ENCODE peak calls at places on chromosome 5, in five cellular contexts. C, L, Z, K and Q are unnamed samples. For H3K27me3 and H3K4me1, the result is how much of the 10 kb centered on the place peaks cover.

GRCh38 chr5:135242021-135242480 is 157.0 kb downstream of the MACROH2A1 start:
- DNase-seq in C (no peak), L (no peak), Z (peak), K (no peak), Q (no peak)

GRCh38 chr5:118723021-118723338 is 265.4 kb downstream of the DTWD2 start:
- DNase-seq in C (no peak), L (no peak), Z (no peak), K (no peak), Q (no peak)

GRCh38 chr5:169763437-169764301 is 126.6 kb downstream of the DOCK2 start:
- DNase-seq in C (no peak), L (no peak), Z (peak), K (no peak), Q (no peak)

GRCh38 chr5:146947181-146947941 is 68.8 kb upstream of the PPP2R2B start:
- DNase-seq in C (no peak), L (no peak), Z (peak), K (peak), Q (peak)

GRCh38 chr5:157816682-157817268 is 42.2 kb downstream of the CLINT1 start:
- DNase-seq in C (no peak), L (no peak), Z (peak), K (no peak), Q (no peak)

GRCh38 chr5:135739383-135739961 is 95.0 kb upstream of the SLC25A48 start:
- DNase-seq in C (no peak), L (no peak), Z (peak), K (no peak), Q (no peak)

GRCh38 chr5:463301-463700 is 20.3 kb downstream of the EXOC3 start:
- DNase-seq in C (peak), L (no peak), Z (no peak), K (no peak), Q (no peak)

GRCh38 chr5:142795246-142795645 is 25.1 kb downstream of the ARHGAP26 start:
- DNase-seq in C (no peak), L (no peak), Z (no peak), K (no peak), Q (no peak)

GRCh38 chr5:98308231-98308630 is 465.2 kb upstream of the RGMB start:
- DNase-seq in C (no peak), L (no peak), Z (no peak), K (no peak), Q (no peak)

GRCh38 chr5:40688127-40688756 is 8.5 kb downstream of the PTGER4 start:
- DNase-seq in C (peak), L (peak), Z (peak), K (peak), Q (peak)

GRCh38 chr5:132812949-132813598 is at the start of gene SOWAHA:
- DNase-seq in C (no peak), L (no peak), Z (no peak), K (peak), Q (no peak)

GRCh38 chr5:84696651-84697050 is 312.0 kb upstream of the EDIL3 start:
- DNase-seq in C (no peak), L (no peak), Z (no peak), K (no peak), Q (no peak)

GRCh38 chr5:35938518-35939227 is at the start of gene CAPSL:
- DNase-seq in C (no peak), L (no peak), Z (peak), K (peak), Q (no peak)

GRCh38 chr5:71011194-71011792 is 13.8 kb downstream of the NAIP start:
- DNase-seq in C (no peak), L (no peak), Z (no peak), K (no peak), Q (no peak)

GRCh38 chr5:1881731-1882336 is 891 bp downstream of the IRX4 start:
- DNase-seq in C (no peak), L (no peak), Z (no peak), K (peak), Q (peak)
- H3K27me3 ChIP-seq in C (half or more), L (under half), Z (half or more), K (half or more), Q (under half)

DNA sequence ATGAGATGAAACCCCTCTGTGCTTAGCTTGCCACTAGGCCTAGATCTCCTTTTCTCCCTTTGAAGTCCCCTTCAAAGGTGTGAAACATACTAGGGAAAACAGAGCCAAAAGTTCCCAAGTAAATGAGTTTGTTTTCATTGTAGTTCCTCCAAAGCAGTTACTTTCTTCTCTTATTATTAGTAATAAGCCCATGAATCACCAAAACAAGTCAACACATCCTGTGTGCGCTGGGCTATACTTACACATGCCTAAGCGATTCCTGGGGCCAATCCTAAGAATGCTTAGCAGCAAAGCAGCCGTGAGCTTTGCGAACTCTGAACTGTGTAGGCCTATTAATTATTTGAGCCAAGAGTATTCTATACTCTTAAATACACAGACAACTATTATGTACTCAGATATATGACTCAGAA is 7.6 kb downstream of the ENC1 start:
- DNase-seq in C (no peak), L (no peak), Z (peak), K (no peak), Q (no peak)
- H3K4me1 ChIP-seq in C (under half), L (under half), Z (under half), K (half or more), Q (under half)

GRCh38 chr5:172403822-172404221 is 50.5 kb downstream of the SH3PXD2B start:
- DNase-seq in C (peak), L (no peak), Z (no peak), K (no peak), Q (peak)
- H3K27ac ChIP-seq in C (peak), L (peak), Z (no peak), K (no peak), Q (peak)

GRCh38 chr5:93601053-93601429 is 18.0 kb downstream of the NR2F1 start:
- DNase-seq in C (no peak), L (no peak), Z (no peak), K (peak), Q (no peak)
- H3K27me3 ChIP-seq in C (half or more), L (under half), Z (under half), K (half or more), Q (under half)

DNA sequence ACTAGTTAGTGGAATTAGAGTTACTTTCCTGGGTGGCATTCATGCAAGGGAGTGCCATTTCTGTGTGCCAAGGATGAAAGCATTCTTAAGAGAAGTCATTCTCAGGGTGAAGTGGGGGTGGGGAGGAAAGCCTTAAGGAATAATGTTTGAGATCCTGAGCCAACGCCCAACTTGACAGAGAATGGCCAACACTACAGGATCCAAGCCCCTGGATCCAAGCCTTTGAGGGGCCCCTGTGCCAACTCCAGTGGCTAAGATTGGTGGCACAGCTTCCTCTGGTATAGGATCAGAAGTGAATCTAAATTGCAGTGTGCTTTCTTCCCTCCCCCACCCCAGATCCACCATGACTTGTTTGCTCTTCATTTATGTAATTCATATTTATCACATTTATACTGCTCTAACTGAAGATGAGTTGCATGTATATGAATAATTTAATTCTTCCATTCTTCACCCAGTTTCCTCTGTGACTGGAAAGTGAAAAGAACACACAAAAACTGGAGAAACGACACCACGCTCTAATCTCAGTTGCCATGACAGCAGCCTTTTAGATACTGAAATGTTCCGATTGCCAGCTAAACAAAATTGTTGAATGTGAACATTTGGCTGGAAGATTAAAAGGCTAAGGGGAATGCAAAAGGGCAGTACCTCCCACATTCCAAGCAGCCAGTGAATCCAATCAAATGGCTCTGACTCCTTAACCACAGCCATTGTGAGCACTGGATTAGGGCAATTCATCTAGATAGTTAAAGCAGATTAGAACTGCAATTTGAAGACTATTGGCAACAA is 4.5 kb downstream of the ZNF608 start:
- DNase-seq in C (no peak), L (no peak), Z (peak), K (peak), Q (no peak)
- H3K4me1 ChIP-seq in C (under half), L (under half), Z (half or more), K (under half), Q (under half)

GRCh38 chr5:173721259-173722232 is 105.1 kb upstream of the BOD1 start:
- DNase-seq in C (no peak), L (no peak), Z (no peak), K (no peak), Q (no peak)
- H3K27ac ChIP-seq in C (no peak), L (no peak), Z (no peak), K (no peak), Q (no peak)